ENCODE peak calls at places on chromosomes 3 and 15, in ten cellular contexts. U is naive B cell; Y is HEK293T; X is amniotic epithelial cell; F is stomach; J is amniotic stem cell; H is tibial nerve; D is NCI-H2171 treated with DMSO at 0.1 percent for 48 hours; G is sigmoid colon; O is activated naive CD8-positive, alpha-beta T cell treated with anti-CD3 and anti-CD28 coated beads for 36 hours. M is an unnamed sample.

GRCh38 chr15:31238369-31238768 is 88.3 kb upstream of the KLF13 start:
- DNase-seq in U (no peak), Y (no peak), X (no peak), F (no peak), J (no peak), H (no peak), D (no peak), G (no peak), O (no peak), M (no peak)

GRCh38 chr15:101045835-101046691 is 126.9 kb downstream of the LRRK1 start:
- DNase-seq in U (no peak), Y (no peak), X (no peak), F (peak), J (no peak), H (no peak), D (no peak), G (peak), O (no peak), M (no peak)

GRCh38 chr3:12898290-12898979 is 57.1 kb upstream of the RPL32 start:
- DNase-seq in U (no peak), Y (no peak), X (no peak), F (no peak), J (no peak), H (no peak), D (no peak), G (no peak), O (no peak), M (no peak)

GRCh38 chr15:98955980-98956723 is 51.4 kb downstream of the PGPEP1L start:
- DNase-seq in U (no peak), Y (no peak), X (no peak), F (no peak), J (no peak), H (no peak), D (no peak), G (no peak), O (no peak), M (peak)

GRCh38 chr3:161171639-161172552 is 49.2 kb upstream of the NMD3 start:
- DNase-seq in U (no peak), Y (no peak), X (peak), F (no peak), J (no peak), H (no peak), D (peak), G (no peak), O (no peak), M (no peak)

GRCh38 chr15:77243146-77243545 is 172.2 kb upstream of the TSPAN3 start:
- DNase-seq in U (no peak), Y (no peak), X (peak), F (no peak), J (no peak), H (no peak), D (no peak), G (no peak), O (no peak), M (no peak)

GRCh38 chr3:53845881-53846133 is 412 bp downstream of the CHDH start:
- DNase-seq in U (no peak), Y (no peak), X (no peak), F (no peak), J (no peak), H (no peak), D (no peak), G (no peak), O (no peak), M (no peak)

GRCh38 chr3:58111513-58112184 is 99.1 kb downstream of the DNASE1L3 start:
- DNase-seq in U (no peak), Y (no peak), X (no peak), F (peak), J (no peak), H (no peak), D (no peak), G (no peak), O (peak), M (no peak)

GRCh38 chr15:73212424-73212823 is 156.3 kb downstream of the HCN4 start:
- DNase-seq in U (no peak), Y (no peak), X (no peak), F (no peak), J (no peak), H (no peak), D (no peak), G (no peak), O (no peak), M (no peak)